ENCODE peak calls at places on chromosome 15, in four cellular contexts. One of them, this sample, is unnamed.

GRCh38 chr15:57005244-57005643 is 86.8 kb downstream of the TCF12 start:
- DNase-seq in K562: no peak
- DNase-seq in GM12878: no peak
- DNase-seq in HL-60: no peak
- DNase-seq in this sample: no peak

GRCh38 chr15:80459380-80459779 is 55.2 kb downstream of the ARNT2 start:
- DNase-seq in K562: no peak
- DNase-seq in HL-60: no peak
- DNase-seq in GM12878: no peak
- DNase-seq in this sample: no peak

GRCh38 chr15:66231421-66232266 is 21.9 kb downstream of the MEGF11 start:
- DNase-seq in GM12878: no peak
- DNase-seq in HL-60: no peak
- DNase-seq in K562: no peak
- DNase-seq in this sample: no peak

GRCh38 chr15:96261575-96262034 is 68.9 kb upstream of the NR2F2 start:
- DNase-seq in K562: peak
- DNase-seq in HL-60: no peak
- DNase-seq in GM12878: peak
- DNase-seq in this sample: no peak

GRCh38 chr15:40443255-40443654 is 2.5 kb downstream of the BAHD1 start:
- DNase-seq in GM12878: no peak
- DNase-seq in K562: no peak
- DNase-seq in HL-60: no peak
- DNase-seq in this sample: no peak

GRCh38 chr15:42207674-42208579 is at the start of gene VPS39:
- DNase-seq in GM12878: peak
- DNase-seq in K562: peak
- DNase-seq in HL-60: peak
- DNase-seq in this sample: peak

GRCh38 chr15:63598467-63599400 is 1.5 kb downstream of the FBXL22 start:
- DNase-seq in HL-60: no peak
- DNase-seq in GM12878: no peak
- DNase-seq in K562: no peak
- DNase-seq in this sample: no peak

GRCh38 chr15:49823987-49824538 is 203.2 kb downstream of the DTWD1 start:
- DNase-seq in K562: no peak
- DNase-seq in HL-60: no peak
- DNase-seq in GM12878: no peak
- DNase-seq in this sample: no peak

GRCh38 chr15:40878785-40879184 is 4.8 kb upstream of the RHOV start:
- DNase-seq in GM12878: no peak
- DNase-seq in HL-60: no peak
- DNase-seq in K562: peak
- DNase-seq in this sample: peak

GRCh38 chr15:96296264-96296663 is 34.2 kb upstream of the NR2F2 start:
- DNase-seq in K562: no peak
- DNase-seq in HL-60: no peak
- DNase-seq in GM12878: no peak
- DNase-seq in this sample: no peak

GRCh38 chr15:52060511-52060910 is 41.5 kb downstream of the MAPK6 start:
- DNase-seq in K562: no peak
- DNase-seq in GM12878: no peak
- DNase-seq in HL-60: no peak
- DNase-seq in this sample: no peak

GRCh38 chr15:56176996-56177395 is 66.7 kb downstream of the RFX7 start:
- DNase-seq in GM12878: no peak
- DNase-seq in HL-60: no peak
- DNase-seq in K562: no peak
- DNase-seq in this sample: no peak

GRCh38 chr15:83717010-83717409 is 63.1 kb downstream of the ADAMTSL3 start:
- DNase-seq in K562: no peak
- DNase-seq in HL-60: no peak
- DNase-seq in GM12878: no peak
- DNase-seq in this sample: no peak
- TF ChIP-seq POLR2AphosphoS5 in K562: no peak
- TF ChIP-seq POLR2AphosphoS5 in HL-60: no peak
- TF ChIP-seq POLR2AphosphoS5 in GM12878: no peak
- TF ChIP-seq POLR2AphosphoS5 in this sample: no peak

GRCh38 chr15:73539726-73540125 is 93.5 kb downstream of the NPTN start:
- DNase-seq in HL-60: no peak
- DNase-seq in GM12878: no peak
- DNase-seq in K562: no peak
- DNase-seq in this sample: no peak
- TF ChIP-seq SPI1 in HL-60: no peak
- TF ChIP-seq SPI1 in GM12878: no peak
- TF ChIP-seq SPI1 in K562: no peak
- TF ChIP-seq SPI1 in this sample: no peak

GRCh38 chr15:88681610-88682221 is 42.9 kb downstream of the ISG20 start:
- DNase-seq in GM12878: no peak
- DNase-seq in HL-60: no peak
- DNase-seq in K562: no peak
- DNase-seq in this sample: no peak
- TF ChIP-seq POLR2AphosphoS5 in GM12878: no peak
- TF ChIP-seq POLR2AphosphoS5 in HL-60: no peak
- TF ChIP-seq POLR2AphosphoS5 in K562: no peak
- TF ChIP-seq POLR2AphosphoS5 in this sample: no peak

GRCh38 chr15:87528873-87529272 is 727.7 kb downstream of the NTRK3 start:
- DNase-seq in GM12878: no peak
- DNase-seq in K562: no peak
- DNase-seq in HL-60: no peak
- DNase-seq in this sample: no peak
- TF ChIP-seq SPI1 in GM12878: no peak
- TF ChIP-seq SPI1 in K562: no peak
- TF ChIP-seq SPI1 in HL-60: no peak
- TF ChIP-seq SPI1 in this sample: no peak

DNA sequence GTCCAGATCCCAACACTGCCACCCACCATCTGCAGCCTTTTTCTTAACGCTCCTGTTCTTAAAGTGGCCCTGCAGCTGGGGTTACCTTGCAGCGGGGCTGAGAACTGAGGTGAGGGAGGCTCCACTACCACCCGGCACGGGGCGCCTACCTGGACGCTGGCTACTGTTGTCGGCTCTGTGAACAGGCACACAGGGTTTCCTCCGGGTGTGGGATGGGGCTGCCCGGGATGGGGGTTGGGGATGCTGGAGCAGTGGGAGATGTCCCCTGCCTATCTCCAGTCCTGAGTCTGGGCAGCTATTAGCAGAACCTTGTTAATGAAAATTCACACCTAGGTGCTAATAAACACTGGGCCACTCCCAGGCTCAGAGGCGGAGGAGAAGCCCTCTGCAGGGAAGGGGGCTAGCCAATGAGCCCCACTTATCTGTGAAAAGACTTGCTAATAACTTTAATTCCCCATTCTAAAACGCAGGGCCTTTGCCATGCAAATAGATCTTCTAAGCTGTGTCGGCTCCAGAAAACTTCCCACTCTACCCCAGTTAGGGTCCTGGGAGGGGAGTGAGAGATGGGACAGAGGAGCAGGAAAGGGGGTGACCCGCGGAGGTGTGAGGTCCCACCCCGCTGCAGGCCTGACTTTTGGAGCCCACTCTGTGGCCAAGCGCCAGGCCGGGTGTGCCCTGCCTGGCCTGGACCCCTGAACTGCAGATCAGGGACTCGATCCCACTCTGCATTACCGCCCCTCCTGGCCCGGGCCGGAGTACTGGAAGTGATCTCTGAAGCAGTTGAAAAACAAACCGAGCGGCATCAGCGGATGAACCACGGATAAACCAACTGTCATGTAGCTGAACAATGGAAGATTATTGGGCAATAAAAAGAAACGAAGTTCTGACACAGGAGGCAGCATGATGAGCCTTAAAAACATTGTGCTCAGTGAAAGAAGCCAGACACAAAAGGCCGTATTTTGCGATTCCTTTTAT is 3.1 kb downstream of the MESP1 start:
- DNase-seq in HL-60: no peak
- DNase-seq in GM12878: no peak
- DNase-seq in K562: no peak
- DNase-seq in this sample: no peak
- TF ChIP-seq POLR2AphosphoS5 in HL-60: no peak
- TF ChIP-seq POLR2AphosphoS5 in GM12878: no peak
- TF ChIP-seq POLR2AphosphoS5 in K562: no peak
- TF ChIP-seq POLR2AphosphoS5 in this sample: no peak

GRCh38 chr15:93866441-93866840 is 364.9 kb upstream of the MCTP2 start:
- DNase-seq in K562: no peak
- DNase-seq in HL-60: no peak
- DNase-seq in GM12878: no peak
- DNase-seq in this sample: no peak

GRCh38 chr15:93862791-93863190 is 368.6 kb upstream of the MCTP2 start:
- DNase-seq in GM12878: no peak
- DNase-seq in K562: no peak
- DNase-seq in HL-60: peak
- DNase-seq in this sample: no peak

GRCh38 chr15:93861956-93862741 is 369.2 kb upstream of the MCTP2 start:
- DNase-seq in K562: no peak
- DNase-seq in HL-60: peak
- DNase-seq in GM12878: no peak
- DNase-seq in this sample: no peak

GRCh38 chr15:93866996-93867395 is 364.4 kb upstream of the MCTP2 start:
- DNase-seq in K562: no peak
- DNase-seq in HL-60: no peak
- DNase-seq in GM12878: no peak
- DNase-seq in this sample: no peak

GRCh38 chr15:93865610-93866009 is 365.8 kb upstream of the MCTP2 start:
- DNase-seq in GM12878: no peak
- DNase-seq in HL-60: peak
- DNase-seq in K562: no peak
- DNase-seq in this sample: no peak
- TF ChIP-seq SPI1 in GM12878: no peak
- TF ChIP-seq SPI1 in HL-60: peak
- TF ChIP-seq SPI1 in K562: no peak
- TF ChIP-seq SPI1 in this sample: no peak

GRCh38 chr15:34337557-34338306 is at the start of gene SLC12A6:
- DNase-seq in GM12878: no peak
- DNase-seq in HL-60: peak
- DNase-seq in K562: peak
- DNase-seq in this sample: peak
- TF ChIP-seq POLR2AphosphoS5 in GM12878: peak
- TF ChIP-seq POLR2AphosphoS5 in HL-60: peak
- TF ChIP-seq POLR2AphosphoS5 in K562: peak
- TF ChIP-seq POLR2AphosphoS5 in this sample: peak